ENCODE peak calls at places on chromosome 2, in nine cellular contexts. R is stimulated activated CD8-positive, alpha-beta memory T cell treated with anti-CD3 and anti-CD28 coated beads, Interleukin-15, amount 100 ng/mL, for 1 hour; T is hepatocyte; A is astrocyte of the hippocampus; D is CD8-positive, alpha-beta memory T cell; N is hippocampal formation; F is stromal cell of bone marrow; E is NCI-H526 treated with DMSO at 0.1 percent for 48 hours; U is Panc1. M is an unnamed sample.

GRCh38 chr2:226581661-226582060 is 218.0 kb downstream of the IRS1 start:
- DNase-seq in T (no peak), R (no peak), D (no peak), E (no peak), N (no peak), A (peak), U (no peak), F (no peak), M (no peak)

GRCh38 chr2:182144780-182145170 is 159.1 kb downstream of the PPP1R1C start:
- DNase-seq in T (no peak), R (no peak), F (peak), A (peak), D (no peak), U (no peak), N (no peak), E (no peak), M (no peak)

GRCh38 chr2:100391735-100392515 is 25.5 kb downstream of the CHST10 start:
- DNase-seq in T (no peak), A (no peak), D (no peak), F (no peak), E (no peak), U (no peak), N (peak), R (no peak), M (no peak)

GRCh38 chr2:172285010-172285621 is 142.3 kb upstream of the ITGA6 start:
- DNase-seq in A (peak), U (no peak), D (no peak), R (no peak), N (peak), T (no peak), F (peak), E (peak), M (no peak)

GRCh38 chr2:117308861-117309770 is 505.4 kb upstream of the DDX18 start:
- DNase-seq in N (no peak), A (no peak), D (no peak), U (no peak), F (no peak), T (no peak), E (no peak), R (no peak), M (no peak)

GRCh38 chr2:178804791-178805190 is 2.4 kb downstream of the TTN start:
- DNase-seq in E (no peak), T (no peak), D (no peak), U (no peak), R (no peak), N (no peak), A (no peak), F (no peak), M (no peak)

GRCh38 chr2:241613018-241613780 is 23.8 kb downstream of the THAP4 start:
- DNase-seq in N (no peak), F (no peak), D (no peak), U (no peak), T (no peak), R (no peak), E (no peak), A (peak), M (no peak)

GRCh38 chr2:159612255-159612901 is 4.0 kb downstream of the BAZ2B start:
- DNase-seq in F (no peak), D (no peak), E (no peak), T (no peak), R (no peak), N (peak), A (peak), U (no peak), M (no peak)

GRCh38 chr2:184598313-184599053 is at the start of gene ZNF804A:
- DNase-seq in N (peak), T (peak), A (peak), F (no peak), U (no peak), E (peak), R (no peak), D (no peak), M (no peak)

GRCh38 chr2:9952286-9952737 is 819 bp downstream of the GRHL1 start:
- DNase-seq in D (no peak), U (no peak), E (no peak), R (no peak), T (no peak), A (no peak), N (no peak), F (no peak), M (no peak)

GRCh38 chr2:171921970-171922229 is 361 bp upstream of the HAT1 start:
- DNase-seq in E (no peak), A (no peak), N (no peak), F (no peak), R (no peak), U (no peak), T (no peak), D (no peak), M (no peak)

GRCh38 chr2:168457177-168457905 is 1.3 kb downstream of the CERS6 start:
- DNase-seq in R (no peak), D (no peak), E (no peak), U (no peak), A (peak), T (no peak), N (no peak), F (no peak), M (no peak)

GRCh38 chr2:55033076-55033742 is 17.0 kb downstream of the RTN4 start:
- DNase-seq in A (no peak), D (no peak), F (no peak), R (no peak), E (no peak), N (no peak), T (no peak), U (no peak), M (no peak)

GRCh38 chr2:100071350-100072043 is 70.9 kb downstream of the AFF3 start:
- DNase-seq in E (no peak), U (no peak), T (no peak), N (no peak), F (no peak), D (no peak), R (no peak), A (no peak), M (no peak)

GRCh38 chr2:48248251-48248933 is 281.6 kb upstream of the STON1 start:
- DNase-seq in F (peak), E (no peak), T (peak), U (peak), D (no peak), A (peak), R (no peak), N (no peak), M (no peak)

GRCh38 chr2:1492696-1493095 is 79.4 kb downstream of the TPO start:
- DNase-seq in T (no peak), N (no peak), F (no peak), D (no peak), U (no peak), R (no peak), A (no peak), E (no peak), M (no peak)

GRCh38 chr2:100744589-100744988 is 75.3 kb upstream of the NPAS2 start:
- DNase-seq in E (no peak), D (no peak), F (no peak), A (peak), R (no peak), U (no peak), N (no peak), T (peak), M (no peak)

GRCh38 chr2:144466637-144467036 is 53.3 kb downstream of the ZEB2 start:
- DNase-seq in T (no peak), R (no peak), F (no peak), D (no peak), E (no peak), U (no peak), A (peak), N (peak), M (no peak)

GRCh38 chr2:127157651-127158460 is 50.9 kb upstream of the BIN1 start:
- DNase-seq in U (no peak), R (no peak), A (no peak), D (no peak), N (no peak), F (no peak), E (no peak), T (no peak), M (no peak)

GRCh38 chr2:194562329-194562728 is 1094.7 kb upstream of the SLC39A10 start:
- DNase-seq in N (no peak), T (no peak), U (no peak), R (no peak), E (no peak), A (no peak), F (no peak), D (no peak), M (no peak)

GRCh38 chr2:69770193-69770702 is 28.3 kb downstream of the ANXA4 start:
- DNase-seq in D (peak), A (peak), F (peak), T (peak), U (peak), E (peak), R (peak), N (no peak), M (no peak)

GRCh38 chr2:219000569-219000960 is 7.3 kb upstream of the CRYBA2 start:
- DNase-seq in A (no peak), N (no peak), F (no peak), D (no peak), T (no peak), R (no peak), E (no peak), U (no peak), M (no peak)

GRCh38 chr2:68716539-68716938 is 18.1 kb upstream of the ARHGAP25 start:
- DNase-seq in A (no peak), U (no peak), N (no peak), T (no peak), R (no peak), F (no peak), D (no peak), E (no peak), M (no peak)

GRCh38 chr2:130834091-130834922 is 2.4 kb upstream of the ARHGEF4 start:
- DNase-seq in D (no peak), A (peak), T (peak), F (no peak), U (no peak), N (no peak), E (peak), R (no peak), M (no peak)

GRCh38 chr2:240500561-240501423 is 57.0 kb downstream of the ANKMY1 start:
- DNase-seq in E (no peak), F (no peak), A (no peak), T (peak), D (no peak), R (no peak), N (no peak), U (no peak), M (no peak)

GRCh38 chr2:186848873-186849578 is at the start of gene ZSWIM2:
- DNase-seq in R (no peak), N (no peak), A (peak), U (no peak), T (peak), E (peak), D (no peak), F (peak), M (peak)

GRCh38 chr2:106094101-106094860 is 99.8 kb downstream of the UXS1 start:
- DNase-seq in E (no peak), T (no peak), A (no peak), U (no peak), N (no peak), R (no peak), F (no peak), D (peak), M (no peak)

GRCh38 chr2:147845608-147846002 is 776 bp downstream of the ACVR2A start:
- DNase-seq in F (no peak), E (peak), U (no peak), N (no peak), A (peak), D (no peak), R (no peak), T (no peak), M (no peak)

GRCh38 chr2:33931164-33931563 is 332.1 kb upstream of the FAM98A start:
- DNase-seq in N (no peak), R (no peak), F (no peak), T (no peak), D (no peak), U (no peak), A (no peak), E (no peak), M (no peak)

GRCh38 chr2:205698556-205699282 is 16.4 kb downstream of the NRP2 start:
- DNase-seq in E (no peak), D (no peak), T (no peak), U (no peak), A (peak), F (no peak), N (no peak), R (no peak), M (no peak)

GRCh38 chr2:133371286-133371685 is 197.0 kb downstream of the NCKAP5 start:
- DNase-seq in N (no peak), T (no peak), D (no peak), U (no peak), A (no peak), F (no peak), R (no peak), E (no peak), M (no peak)

GRCh38 chr2:162888641-162889040 is 50.1 kb upstream of the KCNH7 start:
- DNase-seq in R (no peak), E (no peak), T (no peak), U (no peak), A (no peak), N (no peak), F (no peak), D (no peak), M (peak)

GRCh38 chr2:74569686-74570085 is 15.2 kb downstream of the DOK1 start:
- DNase-seq in A (no peak), F (no peak), T (no peak), U (no peak), D (no peak), R (no peak), E (no peak), N (no peak), M (no peak)

GRCh38 chr2:167462379-167462778 is 574.1 kb downstream of the XIRP2 start:
- DNase-seq in U (no peak), R (no peak), A (no peak), F (no peak), E (no peak), D (no peak), T (no peak), N (no peak), M (no peak)

GRCh38 chr2:23268467-23269263 is 116.3 kb upstream of the KLHL29 start:
- DNase-seq in T (no peak), U (no peak), F (no peak), A (no peak), N (no peak), E (no peak), R (no peak), D (no peak), M (peak)

GRCh38 chr2:71941731-71942575 is 205.7 kb downstream of the CYP26B1 start:
- DNase-seq in U (no peak), D (no peak), R (no peak), E (no peak), A (no peak), N (no peak), F (no peak), T (no peak), M (no peak)

GRCh38 chr2:172270278-172271079 is 156.9 kb upstream of the ITGA6 start:
- DNase-seq in F (no peak), T (peak), E (peak), R (no peak), N (no peak), D (no peak), A (no peak), U (no peak), M (no peak)

GRCh38 chr2:43877782-43878464 is 39.2 kb downstream of the ABCG8 start:
- DNase-seq in F (peak), R (peak), T (peak), N (peak), D (peak), E (peak), U (peak), A (peak), M (peak)

GRCh38 chr2:113164234-113164929 is 9.4 kb upstream of the PSD4 start:
- DNase-seq in F (no peak), U (no peak), T (no peak), N (no peak), D (no peak), E (no peak), R (no peak), A (no peak), M (no peak)

GRCh38 chr2:196566969-196567666 is 72.4 kb upstream of the CCDC150 start:
- DNase-seq in D (no peak), A (no peak), F (peak), N (no peak), U (no peak), R (no peak), T (no peak), E (no peak), M (no peak)